ENCODE peak calls at places on chromosomes 12 and 14, in ten cellular contexts. R, C, Z, M, N, G, B, A, V and W are unnamed samples.

GRCh38 chr12:12398026-12398859 is 41.4 kb downstream of the BORCS5 start:
- DNase-seq in A (peak), Z (no peak), C (no peak), B (peak), R (peak), M (peak), V (peak), G (peak), N (peak), W (peak)

GRCh38 chr12:24360057-24360456 is 410.6 kb upstream of the SOX5 start:
- DNase-seq in C (no peak), M (no peak), G (no peak), A (no peak), Z (no peak), V (no peak), B (peak), N (no peak), R (no peak), W (no peak)

GRCh38 chr14:22099942-22100763 is 426.5 kb upstream of the OR4E1 start:
- DNase-seq in C (no peak), N (peak), M (peak), B (peak), R (peak), Z (peak), V (peak), A (peak), G (peak), W (peak)

GRCh38 chr12:45192041-45192695 is 23.7 kb upstream of the ANO6 start:
- DNase-seq in V (no peak), R (no peak), Z (no peak), B (peak), G (peak), A (no peak), C (no peak), N (no peak), M (no peak), W (peak)

GRCh38 chr12:20030847-20031246 is 337.5 kb upstream of the PDE3A start:
- DNase-seq in V (no peak), M (peak), A (no peak), Z (no peak), R (no peak), B (no peak), N (no peak), C (no peak), G (no peak), W (no peak)

GRCh38 chr12:77625441-77625840 is 205.3 kb upstream of the NAV3 start:
- DNase-seq in R (no peak), V (no peak), M (no peak), N (no peak), B (peak), Z (no peak), G (peak), C (no peak), A (no peak), W (peak)

GRCh38 chr12:99620159-99620479 is 27.4 kb upstream of the GARIN6 start:
- DNase-seq in R (no peak), Z (no peak), C (no peak), M (no peak), A (no peak), B (no peak), N (no peak), V (no peak), G (no peak), W (no peak)

GRCh38 chr12:78209851-78210493 is 379.3 kb downstream of the NAV3 start:
- DNase-seq in R (no peak), V (peak), A (no peak), B (peak), C (no peak), M (no peak), G (no peak), N (peak), Z (no peak), W (peak)

GRCh38 chr14:50001999-50002925 is 109.4 kb downstream of the ARF6 start:
- DNase-seq in B (no peak), N (no peak), C (no peak), V (peak), Z (peak), R (peak), A (no peak), G (no peak), M (no peak), W (peak)

GRCh38 chr14:98444077-98444476 is 827.9 kb downstream of the BCL11B start:
- DNase-seq in G (no peak), B (no peak), N (no peak), A (no peak), C (no peak), V (no peak), Z (no peak), M (no peak), R (no peak), W (no peak)

GRCh38 chr14:39265741-39266588 is 32.2 kb downstream of the MIA2 start:
- DNase-seq in Z (no peak), V (no peak), R (peak), G (no peak), B (peak), A (no peak), M (no peak), C (no peak), N (peak), W (no peak)

GRCh38 chr14:90239139-90239538 is 17.2 kb upstream of the PSMC1 start:
- DNase-seq in V (no peak), B (peak), M (no peak), A (no peak), C (no peak), N (no peak), Z (no peak), R (no peak), G (no peak), W (no peak)

GRCh38 chr12:57952766-57953165 is 11.4 kb downstream of the ATP23 start:
- DNase-seq in C (no peak), M (no peak), A (no peak), B (no peak), G (no peak), Z (no peak), V (no peak), R (no peak), N (no peak), W (no peak)

GRCh38 chr12:131536337-131536736 is 174.6 kb upstream of the SFSWAP start:
- DNase-seq in N (no peak), C (no peak), M (no peak), Z (no peak), A (no peak), R (no peak), B (no peak), G (no peak), V (no peak), W (no peak)

GRCh38 chr12:108696111-108696995 is 35.0 kb downstream of the CORO1C start:
- DNase-seq in N (no peak), Z (no peak), C (no peak), R (no peak), B (peak), M (no peak), A (no peak), G (peak), V (no peak), W (peak)

GRCh38 chr12:94648578-94648977 is 1.8 kb downstream of the TMCC3 start:
- DNase-seq in B (no peak), V (no peak), R (no peak), N (no peak), G (no peak), Z (no peak), M (no peak), C (no peak), A (no peak), W (no peak)

GRCh38 chr12:77122236-77122635 is 56.9 kb upstream of the E2F7 start:
- DNase-seq in A (no peak), M (no peak), B (peak), R (no peak), G (peak), N (no peak), Z (no peak), C (no peak), V (no peak), W (peak)

GRCh38 chr14:49164074-49164473 is 422.1 kb downstream of the RPS29 start:
- DNase-seq in Z (no peak), A (no peak), R (no peak), C (no peak), M (no peak), N (no peak), V (no peak), B (no peak), G (no peak), W (no peak)

GRCh38 chr12:132398386-132398991 is 69.1 kb upstream of the GALNT9 start:
- DNase-seq in A (peak), C (no peak), V (no peak), N (peak), M (no peak), Z (no peak), R (peak), G (no peak), B (no peak), W (no peak)

GRCh38 chr12:132321321-132322118 is 7.9 kb downstream of the GALNT9 start:
- DNase-seq in B (no peak), V (no peak), M (no peak), G (no peak), N (no peak), R (peak), C (no peak), Z (no peak), A (no peak), W (no peak)

GRCh38 chr12:92002195-92002649 is 143.4 kb downstream of the BTG1 start:
- DNase-seq in V (no peak), B (no peak), N (no peak), Z (no peak), R (no peak), G (no peak), M (no peak), C (no peak), A (no peak), W (no peak)

GRCh38 chr14:34297786-34298520 is 164.1 kb downstream of the SPTSSA start:
- DNase-seq in Z (no peak), R (no peak), G (no peak), C (no peak), N (no peak), M (no peak), A (no peak), B (no peak), V (no peak), W (no peak)
- H3K4me3 ChIP-seq in Z (no peak), R (no peak), G (no peak), C (no peak), N (no peak), M (no peak), A (no peak), B (no peak), V (no peak), W (no peak)

GRCh38 chr12:31324116-31324844 is 1.7 kb downstream of the SINHCAF start:
- DNase-seq in N (peak), C (peak), M (peak), V (peak), G (no peak), A (peak), B (peak), Z (peak), R (peak), W (peak)
- TF ChIP-seq CTCF in N (no peak), C (no peak), M (no peak), V (no peak), G (no peak), A (peak), B (no peak), Z (peak), R (no peak), W (no peak)

GRCh38 chr12:89345830-89346740 is 6.2 kb downstream of the DUSP6 start:
- DNase-seq in N (peak), A (peak), R (peak), G (no peak), V (peak), B (peak), Z (peak), M (peak), C (peak), W (no peak)
- H3K4me3 ChIP-seq in N (peak), A (no peak), R (peak), G (no peak), V (no peak), B (peak), Z (no peak), M (no peak), C (peak), W (no peak)

GRCh38 chr14:86462193-86462592 is 932.2 kb downstream of the FLRT2 start:
- DNase-seq in A (no peak), N (no peak), B (peak), R (no peak), G (no peak), V (no peak), Z (no peak), M (peak), C (no peak), W (no peak)
- TF ChIP-seq CTCF in A (no peak), N (peak), B (peak), R (no peak), G (peak), V (peak), Z (no peak), M (peak), C (peak), W (peak)

DNA sequence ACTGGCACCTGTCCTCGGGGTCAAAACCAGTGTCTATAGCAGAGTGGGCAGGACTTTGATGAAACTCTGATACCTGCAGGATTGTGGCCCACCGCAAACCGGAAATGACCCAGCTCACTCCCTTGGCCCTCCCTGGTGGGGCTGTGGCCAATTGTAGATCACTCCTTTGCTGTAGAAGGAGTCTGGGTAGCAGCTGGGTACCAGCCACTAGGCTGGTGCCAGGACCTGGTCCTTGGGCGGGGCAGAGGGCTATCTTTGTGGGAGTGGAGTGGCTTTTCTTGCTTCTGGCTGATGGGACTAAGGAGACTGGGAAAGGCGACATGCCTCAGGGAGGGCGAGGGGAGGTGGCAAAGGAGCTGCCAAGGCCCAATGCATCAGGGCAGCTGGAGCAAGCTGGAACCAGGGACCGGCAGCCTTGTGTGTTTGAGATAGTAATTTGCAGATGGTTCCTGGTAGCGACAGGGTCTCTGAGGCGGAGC is 435 bp upstream of the TMEM63C start:
- DNase-seq in B (no peak), N (no peak), A (no peak), R (no peak), Z (no peak), V (no peak), M (no peak), G (no peak), C (no peak), W (no peak)
- H3K4me3 ChIP-seq in B (peak), N (peak), A (no peak), R (no peak), Z (no peak), V (no peak), M (peak), G (no peak), C (peak), W (peak)

DNA sequence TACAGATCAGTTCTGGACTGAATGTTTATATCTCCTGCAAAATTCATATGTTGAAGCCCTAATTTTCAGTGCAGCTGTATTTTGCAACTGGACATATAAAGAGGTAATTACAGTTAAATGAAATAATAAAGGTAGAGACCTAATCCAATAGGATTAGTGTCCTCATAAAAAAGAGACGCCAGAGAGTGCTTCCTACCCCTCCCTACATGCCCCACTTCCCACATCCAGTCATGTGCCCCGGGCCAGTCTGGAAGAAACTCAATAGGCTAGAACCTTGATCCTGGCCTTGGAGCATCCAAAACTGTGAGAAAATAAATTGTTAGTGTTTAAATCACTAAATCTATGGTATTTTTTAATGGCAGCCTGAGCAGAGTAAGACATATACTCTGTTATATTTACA is 172.3 kb downstream of the ALG10B start:
- DNase-seq in A (no peak), N (no peak), V (no peak), Z (no peak), C (no peak), G (no peak), M (no peak), R (no peak), B (no peak), W (no peak)
- TF ChIP-seq CTCF in A (no peak), N (no peak), V (no peak), Z (no peak), C (no peak), G (no peak), M (no peak), R (no peak), B (no peak), W (no peak)

GRCh38 chr12:121796855-121797751 is 3.6 kb upstream of the RHOF start:
- DNase-seq in A (peak), R (peak), V (peak), B (peak), C (no peak), N (peak), M (peak), G (peak), Z (no peak), W (no peak)
- H3K4me3 ChIP-seq in A (peak), R (peak), V (peak), B (peak), C (peak), N (peak), M (no peak), G (peak), Z (no peak), W (peak)

GRCh38 chr14:105198588-105198987 is 17.5 kb upstream of the NUDT14 start:
- DNase-seq in A (no peak), Z (no peak), M (no peak), B (no peak), G (no peak), C (no peak), R (no peak), V (no peak), N (no peak), W (no peak)
- TF ChIP-seq CTCF in A (no peak), Z (no peak), M (no peak), B (no peak), G (peak), C (no peak), R (no peak), V (no peak), N (no peak), W (peak)

DNA sequence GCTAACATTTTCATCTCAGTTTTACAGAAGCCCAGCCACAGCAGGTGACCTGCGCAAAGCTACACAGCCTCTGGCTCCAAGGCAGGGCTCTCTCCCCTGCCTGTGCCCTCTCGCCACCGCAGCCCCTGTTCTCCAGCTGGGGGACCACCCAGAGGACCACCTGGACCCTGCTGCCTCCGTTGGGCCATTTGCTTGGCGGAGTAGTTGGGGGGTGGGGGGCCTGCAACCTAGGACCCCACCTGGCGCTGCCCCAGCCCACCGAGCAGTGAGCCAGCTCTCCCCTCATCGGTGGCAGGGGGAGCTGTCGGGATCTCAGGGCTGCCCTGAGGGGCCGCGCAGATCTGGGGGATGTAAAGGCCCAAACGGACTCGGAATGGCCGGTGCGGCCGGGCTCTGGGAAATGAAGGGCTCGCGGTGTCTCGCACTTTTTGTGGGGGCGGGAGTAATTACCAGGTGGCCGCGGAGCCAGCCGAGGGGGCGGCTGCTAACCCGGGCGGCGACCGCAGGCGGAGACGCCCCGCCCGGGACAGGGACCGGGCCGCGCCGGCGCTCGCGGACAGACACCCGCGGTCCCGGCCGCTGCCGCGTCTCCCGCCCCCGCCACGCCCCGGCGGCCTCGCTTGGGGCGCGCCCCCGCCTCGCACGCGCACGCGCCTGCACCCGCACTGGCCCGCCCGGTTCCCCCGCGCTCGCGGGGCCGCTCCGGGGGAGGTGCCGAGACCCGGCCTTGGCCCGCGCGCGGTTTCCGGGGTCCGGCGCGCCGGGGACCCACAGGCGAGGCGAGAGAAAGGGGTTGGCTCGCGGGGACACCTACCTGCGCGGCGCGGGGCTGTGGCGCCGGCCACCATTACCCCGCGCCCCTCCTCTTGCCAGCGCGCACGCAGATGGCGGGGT is 8.6 kb upstream of the GPR68 start:
- DNase-seq in V (peak), G (no peak), M (no peak), C (no peak), B (no peak), R (no peak), Z (peak), A (no peak), N (peak), W (no peak)
- H3K4me3 ChIP-seq in V (peak), G (peak), M (peak), C (peak), B (peak), R (peak), Z (peak), A (peak), N (peak), W (peak)